ENCODE peak calls at places on chromosomes 3 and 15, in seven cellular contexts. H is activated CD4-positive, alpha-beta T cell treated with anti-CD3 and anti-CD28 coated beads for 4 hours; V is stomach; M is NCI-H1694 treated with DMSO at 0.1 percent for 48 hours; O is stimulated activated CD8-positive, alpha-beta memory T cell treated with anti-CD3 and anti-CD28 coated beads, Interleukin-12 subunit alpha, Interleukin-12 subunit beta, amount 100 ng/mL, for 1 hour; K is frontal cortex; Z is mesothelial cell of epicardium. J is an unnamed sample.

GRCh38 chr3:134059680-134060560 is 30.2 kb upstream of the SLCO2A1 start:
- DNase-seq in H (no peak), V (no peak), M (no peak), O (no peak), K (no peak), Z (peak), J (no peak)

GRCh38 chr3:108822167-108822897 is at the start of gene TRAT1:
- DNase-seq in H (no peak), V (no peak), M (no peak), O (no peak), K (no peak), Z (no peak), J (no peak)

GRCh38 chr3:197125601-197126000 is 96.0 kb upstream of the MELTF start:
- DNase-seq in H (no peak), V (no peak), M (no peak), O (no peak), K (no peak), Z (no peak), J (no peak)

GRCh38 chr15:96889734-96890480 is 559.4 kb downstream of the NR2F2 start:
- DNase-seq in H (no peak), V (no peak), M (no peak), O (no peak), K (no peak), Z (no peak), J (no peak)

GRCh38 chr3:21795152-21795837 is 44.3 kb upstream of the ZNF385D start:
- DNase-seq in H (no peak), V (no peak), M (no peak), O (no peak), K (no peak), Z (no peak), J (no peak)

GRCh38 chr3:16173696-16174355 is 654 bp upstream of the GALNT15 start:
- DNase-seq in H (no peak), V (no peak), M (peak), O (no peak), K (no peak), Z (no peak), J (no peak)

GRCh38 chr3:71681224-71681668 is 44.0 kb downstream of the EIF4E3 start:
- DNase-seq in H (peak), V (peak), M (peak), O (no peak), K (peak), Z (peak), J (no peak)

GRCh38 chr3:178112134-178112533 is 424.1 kb upstream of the KCNMB2 start:
- DNase-seq in H (no peak), V (no peak), M (no peak), O (no peak), K (no peak), Z (no peak), J (no peak)

GRCh38 chr3:44104668-44105321 is 136.9 kb upstream of the TOPAZ1 start:
- DNase-seq in H (no peak), V (no peak), M (no peak), O (peak), K (no peak), Z (no peak), J (peak)

GRCh38 chr3:44914936-44915335 is 40.5 kb downstream of the TGM4 start:
- DNase-seq in H (no peak), V (no peak), M (no peak), O (no peak), K (no peak), Z (no peak), J (peak)

GRCh38 chr3:53196575-53197407 is 35.8 kb downstream of the PRKCD start:
- DNase-seq in H (peak), V (no peak), M (no peak), O (no peak), K (no peak), Z (no peak), J (no peak)

GRCh38 chr3:119194237-119195150 is 21.1 kb downstream of the UPK1B start:
- DNase-seq in H (no peak), V (no peak), M (no peak), O (no peak), K (no peak), Z (no peak), J (no peak)

GRCh38 chr3:33318709-33319380 is 41.6 kb downstream of the FBXL2 start:
- DNase-seq in H (no peak), V (no peak), M (no peak), O (no peak), K (no peak), Z (no peak), J (no peak)

GRCh38 chr3:30193625-30194044 is 412.8 kb upstream of the TGFBR2 start:
- DNase-seq in H (no peak), V (no peak), M (peak), O (no peak), K (no peak), Z (no peak), J (no peak)

GRCh38 chr3:66597316-66597863 is 96.6 kb upstream of the LRIG1 start:
- DNase-seq in H (no peak), V (no peak), M (no peak), O (no peak), K (no peak), Z (no peak), J (no peak)

GRCh38 chr3:61663728-61664492 is 102.5 kb downstream of the PTPRG start:
- DNase-seq in H (no peak), V (no peak), M (no peak), O (no peak), K (no peak), Z (no peak), J (peak)

GRCh38 chr3:32321095-32321835 is 70.4 kb upstream of the CMTM7 start:
- DNase-seq in H (no peak), V (no peak), M (no peak), O (no peak), K (no peak), Z (no peak), J (no peak)

GRCh38 chr3:55369491-55369890 is 117.6 kb downstream of the WNT5A start:
- DNase-seq in H (no peak), V (no peak), M (no peak), O (no peak), K (no peak), Z (no peak), J (no peak)

GRCh38 chr3:52798978-52799476 is 4.4 kb downstream of the ITIH3 start:
- DNase-seq in H (no peak), V (peak), M (peak), O (no peak), K (no peak), Z (no peak), J (peak)

GRCh38 chr15:34354286-34354685 is 11.2 kb downstream of the NUTM1 start:
- DNase-seq in H (no peak), V (no peak), M (no peak), O (no peak), K (no peak), Z (no peak), J (no peak)

J was measured in 8988T.